ENCODE peak calls at places on chromosomes 4 and X, in four cellular contexts. H is endothelial cell of umbilical vein, Y is heart left ventricle, M is body of pancreas. A is an unnamed sample.
A peak's percentile ranks its signal among the peaks of the same experiment; 100 is the strongest.

GRCh38 chrX:16653424-16653823 is 3.5 kb downstream of the S100G start:
- DNase-seq in H (no peak), Y (no peak), M (no peak), A (no peak)

GRCh38 chrX:18643853-18644252 is 28.1 kb downstream of the RS1 start:
- DNase-seq in M (no peak), H (no peak), Y (no peak), A (no peak)

GRCh38 chr4:188439641-188440311 is 300.5 kb downstream of the TRIML1 start:
- DNase-seq in Y (peak; percentile 31), H (no peak), M (peak; percentile 56), A (no peak)

GRCh38 chr4:98778206-98778605 is 119.8 kb upstream of the TSPAN5 start:
- DNase-seq in H (peak; percentile 39), Y (no peak), M (no peak), A (no peak)

GRCh38 chr4:58113083-58113482 is 1002.9 kb upstream of the IGFBP7 start:
- DNase-seq in Y (no peak), H (no peak), M (no peak), A (no peak)

GRCh38 chrX:16771483-16772398 is 14.5 kb upstream of the TXLNG start:
- DNase-seq in H (peak; percentile 57), Y (no peak), M (no peak), A (peak; percentile 51)

GRCh38 chr4:163988391-163988790 is 493.9 kb downstream of the TMA16 start:
- DNase-seq in H (no peak), M (no peak), Y (no peak), A (no peak)

GRCh38 chr4:94284889-94285288 is 57.7 kb downstream of the HPGDS start:
- DNase-seq in H (no peak), M (no peak), Y (no peak), A (no peak)

GRCh38 chr4:911221-911751 is 20.8 kb downstream of the GAK start:
- DNase-seq in Y (no peak), H (no peak), M (no peak), A (no peak)

GRCh38 chrX:1420371-1420770 is 28.5 kb upstream of the SLC25A6 start:
- DNase-seq in H (no peak), Y (no peak), M (no peak), A (no peak)

GRCh38 chrX:2933125-2933900 is 4.2 kb upstream of the ARSD start:
- DNase-seq in M (no peak), H (no peak), Y (no peak), A (no peak)

GRCh38 chrX:40006025-40007017 is 91.4 kb downstream of the BCOR start:
- DNase-seq in Y (peak; percentile 47), H (no peak), M (peak; percentile 20), A (peak; percentile 3)

GRCh38 chrX:143633530-143634372 is 2.1 kb downstream of the SLITRK4 start:
- DNase-seq in Y (peak; percentile 13), H (no peak), M (peak; percentile 2), A (no peak)

GRCh38 chrX:152601848-152602616 is 35.7 kb upstream of the GABRQ start:
- DNase-seq in H (no peak), Y (no peak), M (no peak), A (peak; percentile 21)

GRCh38 chr4:92251711-92252110 is 52.1 kb upstream of the GRID2 start:
- DNase-seq in M (no peak), Y (no peak), H (no peak), A (no peak)

GRCh38 chr4:8581094-8581861 is 1.1 kb downstream of the GPR78 start:
- DNase-seq in H (no peak), M (no peak), Y (no peak), A (no peak)

GRCh38 chr4:10157478-10158354 is 41.1 kb upstream of the WDR1 start:
- DNase-seq in Y (peak; percentile 50), M (peak; percentile 66), H (peak; percentile 74), A (peak; percentile 71)

GRCh38 chr4:15781427-15782095 is 3.4 kb downstream of the CD38 start:
- DNase-seq in H (no peak), M (no peak), Y (no peak), A (no peak)

DNA sequence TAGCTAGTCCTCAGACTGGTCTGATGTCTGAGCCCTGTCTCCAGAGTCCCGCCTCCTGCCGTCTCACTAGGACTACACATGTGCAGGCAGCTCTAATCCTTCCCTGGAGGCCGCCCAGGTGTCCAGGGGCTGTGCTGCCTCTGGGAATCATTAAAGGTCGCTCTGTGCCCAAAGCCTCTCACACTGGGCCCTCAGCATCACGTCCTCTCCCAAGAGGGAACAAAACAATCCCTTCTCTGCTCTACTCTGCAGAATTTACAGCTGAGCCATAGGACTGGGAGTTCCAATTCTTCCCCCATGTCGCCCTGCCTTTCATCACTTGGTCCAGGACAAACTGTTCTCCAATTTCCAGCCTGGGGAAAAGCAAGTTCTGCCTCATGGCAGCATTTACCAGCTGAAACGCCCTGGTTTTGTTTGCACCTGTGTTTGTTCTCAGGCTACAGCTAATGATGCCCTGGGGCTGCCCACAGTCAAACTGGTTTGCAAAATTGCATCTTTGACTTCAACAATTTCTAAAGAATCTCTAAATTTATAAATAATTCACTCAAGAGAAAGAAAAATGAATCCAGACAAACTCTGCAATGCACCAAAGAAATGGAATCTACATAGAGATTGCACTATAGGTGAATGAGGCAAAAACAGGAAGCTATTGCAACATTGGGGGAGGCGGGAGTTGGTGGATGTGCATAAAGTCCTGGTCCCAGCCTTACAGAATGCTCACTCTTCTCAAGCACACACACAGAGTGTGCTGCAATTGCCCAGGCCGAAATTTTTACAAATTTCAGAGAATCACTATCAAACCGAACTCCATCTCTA is 7.2 kb upstream of the MRFAP1 start:
- DNase-seq in H (no peak), M (peak; percentile 20), Y (no peak), A (peak; percentile 24)
- TF ChIP-seq POLR2A in H (no peak), M (no peak), Y (no peak), A (no peak)

GRCh38 chrX:49102221-49102620 is 21.3 kb downstream of the GPKOW start:
- DNase-seq in Y (no peak), H (no peak), M (no peak), A (no peak)

GRCh38 chrX:49096419-49096818 is 16.7 kb upstream of the WDR45 start:
- DNase-seq in H (no peak), M (no peak), Y (no peak), A (no peak)

GRCh38 chrX:49103637-49104036 is 19.9 kb downstream of the GPKOW start:
- DNase-seq in H (no peak), Y (no peak), M (no peak), A (no peak)

GRCh38 chrX:49101629-49101984 is 21.9 kb upstream of the WDR45 start:
- DNase-seq in H (no peak), Y (no peak), M (no peak), A (no peak)

DNA sequence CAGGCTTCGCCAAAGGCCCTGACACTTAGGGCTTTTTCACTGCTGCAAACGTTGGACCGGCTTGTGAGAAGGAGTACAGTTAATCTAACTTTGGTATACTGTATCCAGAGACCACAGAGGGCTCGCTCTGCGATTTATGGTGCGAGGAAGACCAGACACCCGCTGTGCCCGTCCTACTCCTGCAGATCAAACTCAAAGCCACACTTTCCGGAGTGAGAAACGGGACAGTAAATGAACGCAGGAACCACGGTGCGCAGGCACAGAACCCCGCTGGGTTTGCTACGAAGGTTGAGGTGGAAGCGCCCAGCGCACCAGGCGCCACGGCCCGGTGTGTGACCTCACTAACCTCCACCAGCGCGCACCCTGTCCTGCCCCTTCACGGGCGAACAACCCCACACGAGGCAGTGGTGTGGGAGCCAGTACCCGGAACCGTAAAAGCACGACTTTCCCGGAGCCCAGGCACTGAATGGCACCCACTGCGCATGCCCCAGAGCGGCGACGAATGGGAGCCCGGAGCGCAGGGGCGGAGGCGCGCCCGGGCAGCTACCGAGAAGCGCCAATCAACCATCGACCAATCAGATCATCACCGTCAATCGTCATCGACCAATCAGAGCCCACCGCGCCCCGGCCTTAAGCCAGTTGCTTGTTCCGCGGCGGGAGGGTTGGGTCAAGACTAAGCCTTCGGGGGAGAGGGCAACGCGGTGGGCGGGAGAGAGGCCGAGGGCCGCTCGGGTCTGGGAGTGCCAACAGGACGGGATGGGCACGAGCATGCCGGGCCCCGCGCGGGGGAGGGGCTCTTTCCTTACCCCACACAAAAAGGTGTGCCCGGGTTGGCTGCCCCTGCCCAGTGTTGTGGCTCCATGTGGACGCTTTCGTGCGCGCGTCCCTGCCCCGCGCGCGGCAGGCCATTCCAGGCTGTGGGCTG is 21.3 kb upstream of the WDR45 start:
- DNase-seq in H (peak; percentile 94), Y (peak; percentile 91), M (peak; percentile 94), A (peak; percentile 96)
- TF ChIP-seq POLR2A in H (peak; percentile 39), Y (no peak), M (peak; percentile 83), A (peak; percentile 86)

GRCh38 chr4:143338313-143338712 is 1.6 kb downstream of the GAB1 start:
- DNase-seq in Y (no peak), M (no peak), H (no peak), A (no peak)

GRCh38 chr4:143335979-143336827 is 473 bp upstream of the GAB1 start:
- DNase-seq in M (peak; percentile 89), H (peak; percentile 93), Y (peak; percentile 92), A (peak; percentile 89)

GRCh38 chr4:143337600-143338287 is 1.1 kb downstream of the GAB1 start:
- DNase-seq in H (no peak), Y (peak; percentile 67), M (peak; percentile 53), A (peak; percentile 79)

GRCh38 chr4:143339497-143339896 is 2.8 kb downstream of the GAB1 start:
- DNase-seq in Y (no peak), M (no peak), H (no peak), A (no peak)

GRCh38 chr4:143336828-143337599 is at the start of gene GAB1:
- DNase-seq in Y (peak; percentile 84), M (peak; percentile 82), H (peak; percentile 79), A (peak; percentile 89)
- TF ChIP-seq POLR2A in Y (no peak), M (peak; percentile 74), H (no peak), A (peak; percentile 43)

GRCh38 chr4:110196871-110197420 is 1.5 kb downstream of the ELOVL6 start:
- DNase-seq in Y (peak; percentile 48), H (peak; percentile 55), M (peak; percentile 34), A (peak; percentile 78)
- TF ChIP-seq POLR2A in Y (no peak), H (no peak), M (peak; percentile 49), A (no peak)

GRCh38 chr4:89836031-89836777 is 757 bp downstream of the SNCA start:
- DNase-seq in M (no peak), H (peak; percentile 42), Y (no peak), A (peak; percentile 94)

GRCh38 chr4:89839558-89839957 is 2.6 kb upstream of the SNCA start:
- DNase-seq in M (no peak), H (no peak), Y (no peak), A (no peak)

GRCh38 chr4:89838005-89838404 is 1.0 kb upstream of the SNCA start:
- DNase-seq in M (no peak), H (peak; percentile 63), Y (no peak), A (peak; percentile 35)

GRCh38 chr4:89836897-89837384 is at the start of gene SNCA:
- DNase-seq in M (peak; percentile 58), H (peak; percentile 89), Y (peak; percentile 67), A (peak; percentile 76)

GRCh38 chr4:89837385-89837995 is 529 bp upstream of the SNCA start:
- DNase-seq in Y (no peak), H (peak; percentile 79), M (no peak), A (peak; percentile 64)
- TF ChIP-seq POLR2A in Y (no peak), H (no peak), M (no peak), A (no peak)

DNA sequence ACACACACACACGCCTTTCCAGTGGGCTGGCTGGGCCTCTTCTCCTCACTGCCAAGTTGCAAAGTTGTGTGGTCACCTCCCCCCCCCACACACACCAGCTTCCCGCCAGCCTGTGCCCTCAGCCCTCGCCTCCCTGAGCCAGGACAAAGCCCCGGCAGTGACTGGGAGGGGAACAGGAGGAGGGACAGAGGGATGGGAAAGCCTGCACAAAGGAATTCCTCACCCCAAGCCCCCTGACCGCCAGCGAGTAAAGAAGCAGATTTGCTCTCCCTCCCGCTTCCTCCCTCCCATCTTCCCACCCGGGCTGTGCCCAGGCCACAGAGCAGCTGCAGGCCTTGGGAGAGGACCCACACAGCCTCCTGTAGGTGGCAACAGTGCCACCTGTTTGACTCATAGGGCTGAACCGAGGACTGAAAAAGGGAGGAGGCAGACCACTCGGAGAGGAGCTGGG is at the start of gene GDPD2:
- DNase-seq in Y (no peak), H (no peak), M (peak; percentile 49), A (peak; percentile 1)
- TF ChIP-seq POLR2A in Y (no peak), H (no peak), M (no peak), A (no peak)

A was measured in erythroblast.